ENCODE peak calls at places on chromosomes 5 and 9, in seven cellular contexts. One of them, this sample, is unnamed.

GRCh38 chr9:98530806-98531386 is 177.8 kb downstream of the GABBR2 start:
- DNase-seq in colonic mucosa: no peak
- DNase-seq in pancreas: no peak
- DNase-seq in fibroblast of the aortic adventitia: no peak
- DNase-seq in AG10803: no peak
- DNase-seq in GM12865: no peak
- DNase-seq in HepG2: no peak
- DNase-seq in this sample: no peak

GRCh38 chr5:138983984-138984383 is 108.8 kb upstream of the LRRTM2 start:
- DNase-seq in colonic mucosa: no peak
- DNase-seq in pancreas: no peak
- DNase-seq in fibroblast of the aortic adventitia: no peak
- DNase-seq in AG10803: no peak
- DNase-seq in GM12865: no peak
- DNase-seq in HepG2: no peak
- DNase-seq in this sample: no peak

GRCh38 chr5:62374090-62374489 is 29.6 kb downstream of the DIMT1 start:
- DNase-seq in colonic mucosa: no peak
- DNase-seq in pancreas: no peak
- DNase-seq in fibroblast of the aortic adventitia: no peak
- DNase-seq in AG10803: no peak
- DNase-seq in GM12865: no peak
- DNase-seq in HepG2: no peak
- DNase-seq in this sample: no peak

GRCh38 chr9:13213337-13213736 is 66.2 kb downstream of the MPDZ start:
- DNase-seq in colonic mucosa: no peak
- DNase-seq in pancreas: no peak
- DNase-seq in fibroblast of the aortic adventitia: peak; percentile 68
- DNase-seq in AG10803: peak; percentile 40
- DNase-seq in GM12865: no peak
- DNase-seq in HepG2: peak; percentile 3
- DNase-seq in this sample: no peak

GRCh38 chr5:128163991-128164390 is 80.4 kb downstream of the SLC12A2 start:
- DNase-seq in colonic mucosa: no peak
- DNase-seq in pancreas: no peak
- DNase-seq in fibroblast of the aortic adventitia: peak; percentile 79
- DNase-seq in AG10803: no peak
- DNase-seq in GM12865: no peak
- DNase-seq in HepG2: no peak
- DNase-seq in this sample: no peak

GRCh38 chr5:60207031-60207430 is 313.5 kb upstream of the PDE4D start:
- DNase-seq in colonic mucosa: no peak
- DNase-seq in pancreas: no peak
- DNase-seq in fibroblast of the aortic adventitia: no peak
- DNase-seq in AG10803: no peak
- DNase-seq in GM12865: peak; percentile 48
- DNase-seq in HepG2: no peak
- DNase-seq in this sample: no peak

GRCh38 chr5:6791031-6791577 is 77.9 kb downstream of the TENT4A start:
- DNase-seq in colonic mucosa: no peak
- DNase-seq in pancreas: no peak
- DNase-seq in fibroblast of the aortic adventitia: no peak
- DNase-seq in AG10803: no peak
- DNase-seq in GM12865: no peak
- DNase-seq in HepG2: no peak
- DNase-seq in this sample: no peak

GRCh38 chr5:65121880-65122436 is 353.2 kb downstream of the CWC27 start:
- DNase-seq in colonic mucosa: no peak
- DNase-seq in pancreas: no peak
- DNase-seq in fibroblast of the aortic adventitia: peak; percentile 32
- DNase-seq in AG10803: peak; percentile 79
- DNase-seq in GM12865: no peak
- DNase-seq in HepG2: no peak
- DNase-seq in this sample: no peak

GRCh38 chr5:127183332-127183731 is 107.3 kb upstream of the MEGF10 start:
- DNase-seq in colonic mucosa: no peak
- DNase-seq in pancreas: no peak
- DNase-seq in fibroblast of the aortic adventitia: no peak
- DNase-seq in AG10803: no peak
- DNase-seq in GM12865: no peak
- DNase-seq in HepG2: no peak
- DNase-seq in this sample: no peak

GRCh38 chr5:72955143-72955767 is 586 bp upstream of the FCHO2 start:
- DNase-seq in colonic mucosa: peak; percentile 83
- DNase-seq in pancreas: peak; percentile 78
- DNase-seq in fibroblast of the aortic adventitia: no peak
- DNase-seq in AG10803: no peak
- DNase-seq in GM12865: peak; percentile 58
- DNase-seq in HepG2: peak; percentile 64
- DNase-seq in this sample: no peak

GRCh38 chr5:4196744-4197646 is 601.4 kb downstream of the IRX1 start:
- DNase-seq in colonic mucosa: no peak
- DNase-seq in pancreas: no peak
- DNase-seq in fibroblast of the aortic adventitia: no peak
- DNase-seq in AG10803: no peak
- DNase-seq in GM12865: no peak
- DNase-seq in HepG2: no peak
- DNase-seq in this sample: no peak

GRCh38 chr9:110186254-110186653 is 21.7 kb downstream of the C9orf152 start:
- DNase-seq in colonic mucosa: no peak
- DNase-seq in pancreas: no peak
- DNase-seq in fibroblast of the aortic adventitia: no peak
- DNase-seq in AG10803: no peak
- DNase-seq in GM12865: no peak
- DNase-seq in HepG2: no peak
- DNase-seq in this sample: no peak

GRCh38 chr9:73200694-73201432 is 49.2 kb downstream of the ANXA1 start:
- DNase-seq in colonic mucosa: no peak
- DNase-seq in pancreas: no peak
- DNase-seq in fibroblast of the aortic adventitia: peak; percentile 54
- DNase-seq in AG10803: peak; percentile 35
- DNase-seq in GM12865: peak; percentile 18
- DNase-seq in HepG2: peak; percentile 33
- DNase-seq in this sample: no peak

GRCh38 chr9:78262655-78263054 is 26.8 kb downstream of the CEP78 start:
- DNase-seq in colonic mucosa: no peak
- DNase-seq in pancreas: no peak
- DNase-seq in fibroblast of the aortic adventitia: no peak
- DNase-seq in AG10803: no peak
- DNase-seq in GM12865: no peak
- DNase-seq in HepG2: no peak
- DNase-seq in this sample: no peak

GRCh38 chr9:78261403-78262001 is 25.6 kb downstream of the CEP78 start:
- DNase-seq in colonic mucosa: no peak
- DNase-seq in pancreas: no peak
- DNase-seq in fibroblast of the aortic adventitia: peak; percentile 75
- DNase-seq in AG10803: peak; percentile 52
- DNase-seq in GM12865: peak; percentile 35
- DNase-seq in HepG2: peak; percentile 23
- DNase-seq in this sample: no peak
- TF ChIP-seq CTCF in colonic mucosa: peak; percentile 63
- TF ChIP-seq CTCF in pancreas: peak; percentile 27
- TF ChIP-seq CTCF in fibroblast of the aortic adventitia: peak; percentile 66
- TF ChIP-seq CTCF in AG10803: peak; percentile 72
- TF ChIP-seq CTCF in GM12865: peak; percentile 48
- TF ChIP-seq CTCF in HepG2: peak; percentile 66
- TF ChIP-seq CTCF in this sample: peak; percentile 53

GRCh38 chr5:68253612-68254341 is 38.2 kb downstream of the PIK3R1 start:
- DNase-seq in colonic mucosa: no peak
- DNase-seq in pancreas: no peak
- DNase-seq in fibroblast of the aortic adventitia: peak; percentile 51
- DNase-seq in AG10803: peak; percentile 47
- DNase-seq in GM12865: no peak
- DNase-seq in HepG2: no peak
- DNase-seq in this sample: no peak
- H3K4me3 ChIP-seq in colonic mucosa: no peak overlapping the region
- H3K4me3 ChIP-seq in pancreas: no peak overlapping the region
- H3K4me3 ChIP-seq in fibroblast of the aortic adventitia: no peak overlapping the region
- H3K4me3 ChIP-seq in AG10803: no peak overlapping the region
- H3K4me3 ChIP-seq in GM12865: no peak overlapping the region
- H3K4me3 ChIP-seq in HepG2: no peak overlapping the region
- H3K4me3 ChIP-seq in this sample: no peak overlapping the region

GRCh38 chr5:168177831-168178450 is 113.5 kb upstream of the WWC1 start:
- DNase-seq in colonic mucosa: no peak
- DNase-seq in pancreas: no peak
- DNase-seq in fibroblast of the aortic adventitia: no peak
- DNase-seq in AG10803: no peak
- DNase-seq in GM12865: no peak
- DNase-seq in HepG2: no peak
- DNase-seq in this sample: peak; percentile 31
- TF ChIP-seq CTCF in colonic mucosa: no peak
- TF ChIP-seq CTCF in pancreas: no peak
- TF ChIP-seq CTCF in fibroblast of the aortic adventitia: no peak
- TF ChIP-seq CTCF in AG10803: no peak
- TF ChIP-seq CTCF in GM12865: no peak
- TF ChIP-seq CTCF in HepG2: no peak
- TF ChIP-seq CTCF in this sample: no peak

DNA sequence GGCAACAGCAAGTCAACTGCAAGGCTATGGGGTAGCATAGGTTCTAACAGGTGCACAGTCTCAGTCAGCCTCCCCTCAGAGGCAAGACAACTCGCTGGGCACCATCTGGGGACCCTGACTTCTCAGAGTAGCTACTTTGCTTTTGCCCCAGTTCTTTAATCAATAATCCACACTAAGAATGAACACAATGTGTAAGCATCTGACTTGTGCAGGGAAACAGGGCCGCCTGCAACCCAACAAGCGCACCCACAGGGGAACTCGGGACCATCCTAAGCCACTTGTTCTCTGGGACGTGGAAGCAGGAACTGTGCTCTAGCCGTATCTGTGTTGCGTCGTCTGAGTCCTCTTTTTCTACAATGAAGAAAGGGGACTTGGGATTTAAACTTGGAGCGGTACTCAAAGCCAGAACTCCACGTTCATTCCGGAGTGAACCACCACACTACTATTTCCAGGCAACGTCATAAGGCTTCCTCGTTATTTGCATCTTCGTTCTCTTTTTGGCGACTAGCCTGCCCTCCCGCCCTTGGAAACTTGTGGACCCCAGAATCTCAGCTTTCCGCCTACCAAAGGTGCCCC is 1.8 kb downstream of the MOB3B start:
- DNase-seq in colonic mucosa: no peak
- DNase-seq in pancreas: no peak
- DNase-seq in fibroblast of the aortic adventitia: no peak
- DNase-seq in AG10803: no peak
- DNase-seq in GM12865: no peak
- DNase-seq in HepG2: no peak
- DNase-seq in this sample: no peak
- H3K4me3 ChIP-seq in colonic mucosa: peak overlapping the region; percentile 79
- H3K4me3 ChIP-seq in pancreas: peak overlapping the region; percentile 87
- H3K4me3 ChIP-seq in fibroblast of the aortic adventitia: peak overlapping the region; percentile 64
- H3K4me3 ChIP-seq in AG10803: peak overlapping the region; percentile 66
- H3K4me3 ChIP-seq in GM12865: peak overlapping the region; percentile 71
- H3K4me3 ChIP-seq in HepG2: no peak overlapping the region
- H3K4me3 ChIP-seq in this sample: peak overlapping the region; percentile 65

GRCh38 chr5:163459888-163460561 is at the start of gene NUDCD2:
- DNase-seq in colonic mucosa: peak; percentile 97
- DNase-seq in pancreas: peak; percentile 96
- DNase-seq in fibroblast of the aortic adventitia: peak; percentile 99
- DNase-seq in AG10803: peak; percentile 98
- DNase-seq in GM12865: peak; percentile 99
- DNase-seq in HepG2: peak; percentile 98
- DNase-seq in this sample: peak; percentile 93
- TF ChIP-seq CTCF in colonic mucosa: no peak
- TF ChIP-seq CTCF in pancreas: no peak
- TF ChIP-seq CTCF in fibroblast of the aortic adventitia: no peak
- TF ChIP-seq CTCF in AG10803: peak; percentile 21
- TF ChIP-seq CTCF in GM12865: peak; percentile 30
- TF ChIP-seq CTCF in HepG2: peak; percentile 59
- TF ChIP-seq CTCF in this sample: peak; percentile 50

GRCh38 chr5:135833961-135834638 is 363 bp upstream of the SLC25A48 start:
- DNase-seq in colonic mucosa: no peak
- DNase-seq in pancreas: no peak
- DNase-seq in fibroblast of the aortic adventitia: peak; percentile 29
- DNase-seq in AG10803: peak; percentile 19
- DNase-seq in GM12865: no peak
- DNase-seq in HepG2: no peak
- DNase-seq in this sample: no peak
- H3K4me3 ChIP-seq in colonic mucosa: peak overlapping the region; percentile 64
- H3K4me3 ChIP-seq in pancreas: peak overlapping the region; percentile 48
- H3K4me3 ChIP-seq in fibroblast of the aortic adventitia: peak overlapping the region; percentile 38
- H3K4me3 ChIP-seq in AG10803: no peak overlapping the region
- H3K4me3 ChIP-seq in GM12865: no peak overlapping the region
- H3K4me3 ChIP-seq in HepG2: peak overlapping the region; percentile 51
- H3K4me3 ChIP-seq in this sample: no peak overlapping the region

DNA sequence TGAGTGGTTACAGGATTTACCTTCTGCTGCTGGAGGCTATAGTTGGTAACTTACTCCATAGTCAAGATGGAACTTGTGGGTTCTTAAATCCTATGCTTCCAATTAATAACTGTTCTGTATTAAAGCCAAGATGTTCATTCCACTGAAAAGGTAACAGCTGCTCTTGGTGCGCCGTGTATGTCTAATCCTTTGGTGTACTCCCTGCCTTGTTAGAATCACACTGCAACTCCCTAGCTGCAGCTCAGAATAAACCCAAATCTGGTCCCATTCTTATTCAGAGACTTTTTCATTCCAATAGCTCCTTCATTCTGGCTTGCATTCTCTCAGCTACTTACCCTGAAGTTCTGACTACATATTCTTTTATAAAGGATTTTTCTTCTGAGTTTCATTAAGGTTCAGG is 1355.5 kb downstream of the MAT2B start:
- DNase-seq in colonic mucosa: no peak
- DNase-seq in pancreas: no peak
- DNase-seq in fibroblast of the aortic adventitia: no peak
- DNase-seq in AG10803: no peak
- DNase-seq in GM12865: no peak
- DNase-seq in HepG2: no peak
- DNase-seq in this sample: no peak
- TF ChIP-seq CTCF in colonic mucosa: no peak
- TF ChIP-seq CTCF in pancreas: no peak
- TF ChIP-seq CTCF in fibroblast of the aortic adventitia: no peak
- TF ChIP-seq CTCF in AG10803: no peak
- TF ChIP-seq CTCF in GM12865: no peak
- TF ChIP-seq CTCF in HepG2: no peak
- TF ChIP-seq CTCF in this sample: no peak

GRCh38 chr5:17258429-17258828 is 41.0 kb downstream of the BASP1 start:
- DNase-seq in colonic mucosa: no peak
- DNase-seq in pancreas: no peak
- DNase-seq in fibroblast of the aortic adventitia: peak; percentile 23
- DNase-seq in AG10803: peak; percentile 20
- DNase-seq in GM12865: no peak
- DNase-seq in HepG2: no peak
- DNase-seq in this sample: no peak
- H3K4me3 ChIP-seq in colonic mucosa: no peak overlapping the region
- H3K4me3 ChIP-seq in pancreas: no peak overlapping the region
- H3K4me3 ChIP-seq in fibroblast of the aortic adventitia: no peak overlapping the region
- H3K4me3 ChIP-seq in AG10803: no peak overlapping the region
- H3K4me3 ChIP-seq in GM12865: no peak overlapping the region
- H3K4me3 ChIP-seq in HepG2: no peak overlapping the region
- H3K4me3 ChIP-seq in this sample: no peak overlapping the region